ENCODE peak calls at places on chromosome 22, in six cellular contexts. V, L, Y, G, R and N are unnamed samples.
A peak's percentile ranks its signal among the peaks of the same experiment; 100 is the strongest.

GRCh38 chr22:21641417-21641794 is 696 bp upstream of the SDF2L1 start:
- DNase-seq in G (peak; percentile 64), V (no peak), R (peak; percentile 52), L (no peak), Y (peak; percentile 45), N (no peak)

GRCh38 chr22:26669060-26669481 is 11.7 kb downstream of the MIAT start:
- DNase-seq in Y (no peak), G (no peak), L (no peak), V (peak; percentile 40), R (peak; percentile 32), N (no peak)

GRCh38 chr22:21450320-21450831 is 16.8 kb upstream of the TMEM191C start:
- DNase-seq in V (no peak), R (no peak), Y (peak; percentile 5), L (no peak), G (no peak), N (no peak)

GRCh38 chr22:41361716-41362310 is 19.9 kb upstream of the TEF start:
- DNase-seq in R (peak; percentile 17), G (peak; percentile 20), V (no peak), L (no peak), Y (no peak), N (no peak)

GRCh38 chr22:16699336-16699735 is 106.7 kb upstream of the CCT8L2 start:
- DNase-seq in V (no peak), L (no peak), Y (no peak), R (no peak), G (no peak), N (no peak)

GRCh38 chr22:33569547-33569946 is 350.7 kb downstream of the LARGE1 start:
- DNase-seq in Y (no peak), V (no peak), R (no peak), G (no peak), L (no peak), N (no peak)

GRCh38 chr22:22463855-22464540 is 44.5 kb downstream of the ZNF280B start:
- DNase-seq in G (peak; percentile 81), R (peak; percentile 25), V (peak; percentile 66), L (peak; percentile 23), Y (no peak), N (no peak)

GRCh38 chr22:26852176-26852575 is 194.8 kb downstream of the MIAT start:
- DNase-seq in L (no peak), V (no peak), G (no peak), R (no peak), Y (no peak), N (no peak)

GRCh38 chr22:24930678-24931077 is 15.8 kb downstream of the LHFPL7 start:
- DNase-seq in Y (no peak), V (no peak), G (no peak), L (no peak), R (no peak), N (no peak)

GRCh38 chr22:11066458-11067285 is 4461.3 kb upstream of the OR11H1 start:
- DNase-seq in G (no peak), R (no peak), Y (no peak), L (no peak), V (no peak), N (no peak)

GRCh38 chr22:48566741-48567140 is 1260.9 kb downstream of the BRD1 start:
- DNase-seq in L (no peak), G (no peak), V (no peak), Y (peak; percentile 16), R (no peak), N (no peak)

GRCh38 chr22:47200273-47201051 is 438.0 kb downstream of the TBC1D22A start:
- DNase-seq in L (no peak), V (no peak), Y (no peak), G (peak; percentile 19), R (no peak), N (no peak)

GRCh38 chr22:21778705-21779363 is 43.2 kb upstream of the YPEL1 start:
- DNase-seq in R (peak; percentile 14), Y (no peak), G (peak; percentile 75), L (no peak), V (peak; percentile 89), N (no peak)

GRCh38 chr22:21457023-21457787 is 10.0 kb upstream of the TMEM191C start:
- DNase-seq in Y (no peak), G (no peak), L (no peak), V (no peak), R (no peak), N (no peak)

GRCh38 chr22:28442264-28442950 is 237.2 kb downstream of the TTC28 start:
- DNase-seq in R (peak; percentile 75), V (peak; percentile 54), L (peak; percentile 27), G (peak; percentile 89), Y (peak; percentile 86), N (peak; percentile 10)

GRCh38 chr22:26777402-26777801 is 120.0 kb downstream of the MIAT start:
- DNase-seq in R (no peak), L (no peak), G (peak; percentile 25), V (no peak), Y (no peak), N (no peak)

DNA sequence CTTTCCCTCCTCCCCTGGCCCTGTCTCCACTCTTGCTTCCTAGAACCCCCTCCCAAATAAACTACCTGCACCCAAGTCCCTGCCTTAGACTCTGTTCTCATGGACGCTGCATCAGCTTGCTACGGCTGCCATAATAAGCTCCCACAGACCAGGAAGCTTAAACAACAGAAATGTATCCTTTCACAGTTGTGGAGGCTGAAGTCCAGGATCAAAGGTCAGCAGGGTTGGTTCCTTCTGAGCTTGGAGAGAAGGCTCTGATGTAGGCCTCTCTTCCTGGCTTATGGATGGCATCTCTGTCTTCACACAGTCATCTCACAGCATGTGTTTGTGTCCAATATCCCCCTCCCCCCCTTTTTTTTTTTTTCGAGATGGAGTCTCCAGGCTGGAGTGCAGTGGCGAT is 23.4 kb downstream of the CBX7 start:
- DNase-seq in R (no peak), L (no peak), G (no peak), Y (no peak), V (no peak), N (no peak)
- H3K27ac ChIP-seq in R (no peak overlapping the region), L (no peak overlapping the region), G (no peak overlapping the region), Y (no peak overlapping the region), V (no peak overlapping the region), N (no peak overlapping the region)

GRCh38 chr22:39178206-39179111 is 26.0 kb upstream of the CBX7 start:
- DNase-seq in R (no peak), G (peak; percentile 79), L (no peak), V (peak; percentile 54), Y (no peak), N (no peak)

GRCh38 chr22:39177791-39178190 is 25.3 kb upstream of the CBX7 start:
- DNase-seq in L (no peak), V (no peak), R (no peak), G (no peak), Y (peak; percentile 83), N (no peak)

GRCh38 chr22:39180566-39180965 is 28.1 kb upstream of the CBX7 start:
- DNase-seq in R (no peak), L (no peak), G (no peak), Y (no peak), V (no peak), N (no peak)

GRCh38 chr22:39179841-39180335 is 27.4 kb upstream of the CBX7 start:
- DNase-seq in Y (no peak), L (no peak), V (no peak), G (no peak), R (no peak), N (no peak)

DNA sequence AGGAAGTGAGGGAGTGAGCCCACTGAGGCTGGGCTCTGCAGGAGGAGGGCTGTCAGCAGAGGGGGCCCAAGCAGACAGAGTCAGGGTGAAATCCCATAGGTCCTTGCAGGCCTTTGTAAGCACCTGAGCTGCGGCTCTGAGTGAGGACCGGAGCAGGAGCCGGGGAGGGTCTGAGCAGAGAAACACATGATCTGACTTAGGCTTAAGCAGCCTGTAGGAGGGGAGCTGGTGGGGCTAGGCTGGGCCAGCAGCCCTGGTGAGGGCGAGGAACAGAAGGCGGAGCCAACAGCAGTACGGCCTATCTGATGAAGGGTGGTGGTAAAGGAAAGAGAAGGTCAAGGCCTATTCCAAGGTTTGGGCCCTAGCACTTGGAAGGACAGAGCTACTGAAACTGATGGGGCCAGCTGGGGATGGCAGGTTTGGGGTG is 26.9 kb upstream of the CBX7 start:
- DNase-seq in R (no peak), Y (no peak), G (peak; percentile 27), V (no peak), L (no peak), N (no peak)
- H3K27ac ChIP-seq in R (no peak overlapping the region), Y (no peak overlapping the region), G (peak overlapping the region; percentile 16), V (no peak overlapping the region), L (no peak overlapping the region), N (no peak overlapping the region)

GRCh38 chr22:30607300-30607930 is 441 bp downstream of the TCN2 start:
- DNase-seq in L (peak; percentile 4), G (no peak), Y (no peak), V (no peak), R (no peak), N (no peak)

GRCh38 chr22:30604723-30605122 is 2.3 kb upstream of the TCN2 start:
- DNase-seq in R (no peak), L (no peak), Y (no peak), G (no peak), V (no peak), N (no peak)

GRCh38 chr22:30607939-30608338 is 965 bp downstream of the TCN2 start:
- DNase-seq in R (no peak), V (no peak), L (no peak), G (no peak), Y (no peak), N (no peak)

GRCh38 chr22:30606455-30607299 is at the start of gene TCN2:
- DNase-seq in G (peak; percentile 84), V (peak; percentile 68), Y (peak; percentile 77), R (peak; percentile 64), L (no peak), N (no peak)

DNA sequence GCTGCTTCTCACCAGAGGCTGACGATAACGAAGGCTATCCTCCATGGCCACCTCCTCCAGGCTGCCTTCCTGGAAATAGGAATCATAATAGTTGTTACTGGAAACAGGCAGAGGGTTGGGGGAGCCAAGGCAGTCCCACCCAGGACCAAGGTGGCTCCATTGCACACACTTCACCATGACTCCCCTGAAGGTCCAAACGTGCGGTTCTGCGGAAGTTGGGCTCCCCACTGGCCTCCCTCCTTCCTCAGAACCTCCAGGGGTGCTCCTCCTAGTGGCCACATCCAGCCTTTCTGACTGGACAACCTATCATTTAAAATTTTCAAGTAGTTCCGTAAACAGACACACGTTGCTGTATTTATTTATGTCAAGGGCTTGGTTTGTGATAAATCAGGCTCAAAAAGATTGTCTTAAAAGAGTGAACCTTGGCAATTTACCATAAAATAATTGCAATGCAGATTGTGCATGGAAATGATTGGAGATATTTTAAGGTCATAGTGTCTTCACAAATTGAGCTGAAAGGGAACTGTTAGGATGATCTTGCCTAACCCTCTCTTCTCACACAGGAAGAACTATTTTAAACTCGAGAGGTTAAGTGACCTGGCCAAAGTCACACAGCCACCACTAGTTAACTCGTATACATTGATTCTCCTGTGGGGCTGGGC is 1.4 kb upstream of the TCN2 start:
- DNase-seq in Y (peak; percentile 48), L (peak; percentile 15), V (peak; percentile 26), R (peak; percentile 11), G (peak; percentile 61), N (no peak)
- H3K27ac ChIP-seq in Y (peak overlapping the region; percentile 78), L (no peak overlapping the region), V (no peak overlapping the region), R (no peak overlapping the region), G (no peak overlapping the region), N (no peak overlapping the region)

GRCh38 chr22:36252754-36253522 is at the start of gene APOL1:
- DNase-seq in R (no peak), L (peak; percentile 64), G (no peak), Y (peak; percentile 50), V (no peak), N (peak; percentile 22)
- H3K27ac ChIP-seq in R (no peak within 1 kb of the TSS), L (peak within 1 kb of the TSS; percentile 58), G (no peak within 1 kb of the TSS), Y (peak within 1 kb of the TSS; percentile 90), V (no peak within 1 kb of the TSS), N (no peak within 1 kb of the TSS)